ENCODE peak calls at places on chromosome 1, in six cellular contexts. B is A549, O is Peyer's patch, V is vagina, P is spleen, Y is tibial nerve. T is an unnamed sample.

GRCh38 chr1:41629571-41629970 is 145.1 kb upstream of the EDN2 start:
- DNase-seq in B (no peak), O (no peak), V (no peak), Y (no peak), P (no peak), T (no peak)

GRCh38 chr1:162276493-162276892 is 100.2 kb downstream of the SPATA46 start:
- DNase-seq in Y (no peak), V (no peak), B (peak; percentile 35), O (no peak), P (no peak), T (no peak)

GRCh38 chr1:108686609-108687313 is 5.3 kb upstream of the PRPF38B start:
- DNase-seq in O (no peak), Y (no peak), P (no peak), V (no peak), B (no peak), T (no peak)

GRCh38 chr1:154975409-154976205 is 1.1 kb downstream of the CKS1B start:
- DNase-seq in B (peak; percentile 47), P (peak; percentile 92), Y (peak; percentile 58), O (peak; percentile 79), V (no peak), T (peak; percentile 73)

GRCh38 chr1:192974701-192975100 is 84.5 kb downstream of the UCHL5 start:
- DNase-seq in Y (no peak), B (no peak), O (no peak), P (no peak), V (no peak), T (no peak)

GRCh38 chr1:205594846-205595245 is 37.0 kb downstream of the ELK4 start:
- DNase-seq in Y (no peak), V (no peak), P (no peak), B (no peak), O (no peak), T (no peak)

GRCh38 chr1:9110669-9111356 is 18.1 kb downstream of the GPR157 start:
- DNase-seq in O (peak; percentile 91), Y (peak; percentile 96), B (peak; percentile 93), P (peak; percentile 96), V (no peak), T (peak; percentile 91)

GRCh38 chr1:42168397-42168682 is 3.8 kb upstream of the GUCA2A start:
- DNase-seq in Y (no peak), P (no peak), O (no peak), V (no peak), B (no peak), T (no peak)

GRCh38 chr1:81703352-81703735 is 97.4 kb upstream of the ADGRL2 start:
- DNase-seq in P (no peak), Y (no peak), V (no peak), B (peak; percentile 26), O (no peak), T (no peak)

GRCh38 chr1:81702903-81703302 is 97.8 kb upstream of the ADGRL2 start:
- DNase-seq in O (no peak), Y (no peak), P (no peak), B (peak; percentile 67), V (no peak), T (no peak)

GRCh38 chr1:81701071-81701470 is 99.7 kb upstream of the ADGRL2 start:
- DNase-seq in V (no peak), B (no peak), P (no peak), O (no peak), Y (no peak), T (no peak)

GRCh38 chr1:81702079-81702715 is 98.5 kb upstream of the ADGRL2 start:
- DNase-seq in B (no peak), O (no peak), Y (no peak), P (no peak), V (no peak), T (no peak)

DNA sequence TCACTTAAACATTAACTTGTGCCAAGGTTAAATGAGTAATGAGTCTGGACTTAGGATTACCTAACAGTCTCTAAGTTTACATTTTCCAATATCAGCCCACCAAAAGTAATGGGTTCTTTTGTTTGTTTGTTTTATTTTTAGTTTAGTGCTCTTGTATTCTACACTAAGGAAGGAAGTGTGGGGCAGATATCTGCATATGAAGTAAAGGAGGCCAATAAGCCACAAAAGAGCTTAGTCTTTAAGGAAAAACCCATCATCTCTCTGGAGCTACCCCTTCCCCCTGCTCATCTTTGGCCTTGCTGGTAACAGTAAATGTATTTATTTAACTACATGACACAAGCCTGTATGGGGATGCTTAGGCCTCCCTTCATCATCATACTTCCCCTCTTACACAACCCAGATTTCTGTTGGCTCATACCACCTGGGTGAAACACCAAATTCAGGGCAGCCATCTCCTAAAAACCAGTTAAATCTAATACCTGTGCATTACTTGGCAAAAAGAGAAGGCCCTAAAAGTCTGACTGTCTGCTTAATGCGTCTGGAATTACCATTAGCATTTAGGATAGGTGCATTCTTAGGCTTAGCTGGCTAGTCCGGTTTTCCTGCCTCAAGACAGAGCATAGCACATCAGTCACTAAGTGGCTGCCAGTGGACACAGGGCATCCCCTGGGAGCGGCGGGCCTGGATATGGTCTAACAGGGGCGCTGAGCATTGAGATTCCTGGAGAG is 96.8 kb upstream of the ADGRL2 start:
- DNase-seq in V (no peak), P (no peak), B (peak; percentile 31), O (no peak), Y (no peak), T (no peak)
- H3K27ac ChIP-seq in V (no peak overlapping the region), P (no peak overlapping the region), B (peak overlapping the region; percentile 75), O (no peak overlapping the region), Y (no peak overlapping the region), T (no peak overlapping the region)

GRCh38 chr1:209823143-209824041 is 4.4 kb upstream of the UTP25 start:
- DNase-seq in P (no peak), V (no peak), O (no peak), Y (no peak), B (peak; percentile 68), T (no peak)
- TF ChIP-seq CTCF in P (peak; percentile 72), V (peak; percentile 41), O (peak; percentile 70), Y (peak; percentile 67), B (peak; percentile 73), T (peak; percentile 79)

GRCh38 chr1:23484253-23485001 is 448 bp upstream of the ASAP3 start:
- DNase-seq in V (no peak), O (peak; percentile 93), Y (peak; percentile 92), B (peak; percentile 88), P (peak; percentile 95), T (peak; percentile 93)
- TF ChIP-seq POLR2A in V (no peak), O (no peak), Y (no peak), B (no peak), P (no peak), T (no peak)

DNA sequence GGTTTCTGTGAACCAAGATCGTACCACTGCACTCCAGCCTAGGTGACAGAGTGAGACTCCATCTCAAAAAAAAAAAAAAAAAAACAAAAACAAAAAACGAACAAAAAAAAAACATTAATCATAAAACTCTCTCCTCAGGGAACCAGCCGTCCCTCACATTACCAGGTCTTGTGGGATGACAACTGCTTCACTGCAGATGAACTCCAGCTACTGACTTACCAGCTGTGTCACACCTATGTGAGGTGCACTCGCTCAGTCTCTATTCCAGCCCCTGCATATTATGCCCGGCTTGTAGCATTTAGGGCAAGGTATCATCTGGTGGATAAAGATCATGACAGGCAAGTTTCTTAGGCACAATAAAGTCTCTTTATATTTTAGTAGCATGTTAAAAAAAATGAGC is 32.3 kb upstream of the AGO1 start:
- DNase-seq in P (no peak), O (no peak), B (no peak), Y (no peak), V (no peak), T (no peak)
- H3K27ac ChIP-seq in P (no peak overlapping the region), O (no peak overlapping the region), B (no peak overlapping the region), Y (no peak overlapping the region), V (peak overlapping the region; percentile 73), T (no peak overlapping the region)

GRCh38 chr1:31943546-31944184 is 5.5 kb upstream of the PTP4A2 start:
- DNase-seq in Y (no peak), O (no peak), B (no peak), V (no peak), P (no peak), T (no peak)

GRCh38 chr1:31939484-31940329 is 1.5 kb upstream of the PTP4A2 start:
- DNase-seq in Y (peak; percentile 48), B (peak; percentile 94), V (no peak), O (peak; percentile 84), P (peak; percentile 88), T (peak; percentile 61)

GRCh38 chr1:31949862-31950261 is 11.7 kb upstream of the PTP4A2 start:
- DNase-seq in Y (no peak), P (no peak), B (no peak), O (no peak), V (no peak), T (no peak)

GRCh38 chr1:31944205-31945089 is 6.3 kb upstream of the PTP4A2 start:
- DNase-seq in V (no peak), O (peak; percentile 92), B (peak; percentile 97), P (peak; percentile 98), Y (peak; percentile 89), T (peak; percentile 87)
- TF ChIP-seq CTCF in V (no peak), O (no peak), B (no peak), P (no peak), Y (no peak), T (no peak)

GRCh38 chr1:229101011-229101410 is 169.9 kb upstream of the RAB4A start:
- DNase-seq in Y (no peak), P (no peak), B (no peak), V (no peak), O (no peak), T (no peak)

GRCh38 chr1:229097356-229097755 is 173.6 kb upstream of the RAB4A start:
- DNase-seq in B (no peak), O (no peak), Y (no peak), P (no peak), V (no peak), T (no peak)

GRCh38 chr1:229101475-229101874 is 169.4 kb upstream of the RAB4A start:
- DNase-seq in P (no peak), V (no peak), B (no peak), O (no peak), Y (no peak), T (no peak)

GRCh38 chr1:229098361-229098760 is 172.6 kb upstream of the RAB4A start:
- DNase-seq in O (no peak), P (no peak), V (no peak), Y (no peak), B (no peak), T (no peak)

DNA sequence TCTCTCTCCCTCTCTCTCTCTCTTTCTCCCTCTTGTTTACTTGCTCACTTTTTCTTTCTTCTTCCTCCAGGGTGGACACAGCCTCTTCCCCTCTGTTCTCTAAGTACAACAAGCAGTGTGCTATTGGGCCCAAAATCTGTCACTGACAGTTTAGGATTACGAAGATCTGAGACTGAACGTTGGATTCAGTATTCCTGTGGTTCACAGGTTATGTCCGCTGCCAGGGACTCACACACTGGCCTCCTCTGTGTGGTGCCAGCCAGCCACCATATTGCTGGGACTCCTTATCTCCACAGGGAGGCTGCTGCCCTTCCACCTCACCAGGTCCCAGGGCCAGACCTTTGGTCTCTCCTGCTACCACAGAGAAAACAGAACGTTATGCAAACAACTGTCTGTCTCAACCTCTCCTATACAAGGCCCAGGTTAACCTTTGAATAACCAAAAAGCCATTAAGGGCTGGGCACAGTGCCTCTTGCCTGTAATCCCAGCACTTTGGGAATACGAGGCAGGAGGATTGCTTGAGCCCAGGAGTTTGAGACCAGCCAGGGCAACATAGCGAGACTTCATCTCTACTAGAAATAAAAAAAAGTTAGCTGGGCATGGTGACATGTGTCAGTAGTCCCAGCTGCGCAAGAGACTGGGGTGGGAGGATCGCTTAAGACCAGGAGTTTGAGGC is 171.9 kb upstream of the RAB4A start:
- DNase-seq in Y (no peak), O (peak; percentile 57), P (no peak), B (no peak), V (no peak), T (peak; percentile 89)
- TF ChIP-seq POLR2A in Y (no peak), O (no peak), P (no peak), B (no peak), V (no peak), T (no peak)

T was measured in right lobe of liver.